ENCODE peak calls at places on chromosomes 13 and 19, in nine cellular contexts. A is tibial artery, D is hepatocyte, U is K562, W is stomach, M is mesothelial cell of epicardium, J is progenitor cell of endocrine pancreas, E is endothelial cell, T is WTC11. V is an unnamed sample.

GRCh38 chr19:4714016-4714415 is 9.6 kb downstream of the DPP9 start:
- DNase-seq in A (no peak), D (no peak), U (no peak), W (no peak), M (no peak), J (no peak), E (no peak), T (no peak), V (no peak)

GRCh38 chr13:90547272-90547790 is 800.2 kb upstream of the MIR17HG start:
- DNase-seq in A (no peak), D (no peak), U (no peak), W (no peak), M (no peak), J (no peak), E (no peak), T (no peak), V (no peak)

GRCh38 chr19:45470147-45471081 is 2.6 kb downstream of the FOSB start:
- DNase-seq in A (peak), D (peak), U (peak), W (no peak), M (no peak), J (no peak), E (no peak), T (no peak), V (peak)

GRCh38 chr19:31282346-31282745 is 66.9 kb downstream of the TSHZ3 start:
- DNase-seq in A (no peak), D (no peak), U (no peak), W (no peak), M (no peak), J (no peak), E (no peak), T (no peak), V (no peak)

GRCh38 chr13:26465514-26465913 is 92.0 kb upstream of the WASF3 start:
- DNase-seq in A (no peak), D (no peak), U (no peak), W (no peak), M (no peak), J (no peak), E (no peak), T (no peak), V (no peak)

GRCh38 chr19:6484251-6484650 is 2.7 kb upstream of the DENND1C start:
- DNase-seq in A (no peak), D (no peak), U (no peak), W (no peak), M (no peak), J (no peak), E (no peak), T (no peak), V (no peak)

GRCh38 chr19:2385053-2385721 is 25.1 kb downstream of the TMPRSS9 start:
- DNase-seq in A (no peak), D (peak), U (peak), W (no peak), M (no peak), J (no peak), E (peak), T (peak), V (peak)

GRCh38 chr19:5372572-5373200 is 32.1 kb upstream of the PTPRS start:
- DNase-seq in A (no peak), D (no peak), U (no peak), W (no peak), M (no peak), J (no peak), E (no peak), T (no peak), V (no peak)

GRCh38 chr19:13978306-13978705 is 26.0 kb downstream of the DCAF15 start:
- DNase-seq in A (peak), D (peak), U (peak), W (peak), M (peak), J (peak), E (peak), T (peak), V (peak)

GRCh38 chr13:99930925-99931324 is 40.6 kb downstream of the ZIC5 start:
- DNase-seq in A (no peak), D (no peak), U (no peak), W (no peak), M (no peak), J (no peak), E (no peak), T (no peak), V (no peak)

GRCh38 chr13:99931462-99931861 is 40.1 kb downstream of the ZIC5 start:
- DNase-seq in A (no peak), D (no peak), U (no peak), W (no peak), M (no peak), J (no peak), E (no peak), T (no peak), V (no peak)

GRCh38 chr13:99941086-99941485 is 30.5 kb downstream of the ZIC5 start:
- DNase-seq in A (peak), D (no peak), U (no peak), W (no peak), M (no peak), J (no peak), E (no peak), T (no peak), V (no peak)

GRCh38 chr13:99932912-99933311 is 38.7 kb downstream of the ZIC5 start:
- DNase-seq in A (no peak), D (no peak), U (no peak), W (no peak), M (no peak), J (no peak), E (no peak), T (no peak), V (no peak)

GRCh38 chr13:99935772-99936171 is 35.8 kb downstream of the ZIC5 start:
- DNase-seq in A (no peak), D (no peak), U (peak), W (no peak), M (no peak), J (no peak), E (no peak), T (peak), V (no peak)
- TF ChIP-seq CTCF in A (no peak), D (no peak), U (peak), W (no peak), M (no peak), J (no peak), E (no peak), T (peak), V (no peak)

GRCh38 chr19:51337861-51338562 is 3.9 kb downstream of the VSIG10L start:
- DNase-seq in A (no peak), D (no peak), U (no peak), W (no peak), M (no peak), J (no peak), E (no peak), T (no peak), V (no peak)

GRCh38 chr19:51331193-51331592 is 10.7 kb downstream of the VSIG10L start:
- DNase-seq in A (no peak), D (no peak), U (no peak), W (no peak), M (no peak), J (no peak), E (no peak), T (no peak), V (no peak)

GRCh38 chr19:51330366-51330765 is 11.6 kb downstream of the VSIG10L start:
- DNase-seq in A (no peak), D (no peak), U (no peak), W (no peak), M (no peak), J (no peak), E (no peak), T (no peak), V (no peak)

GRCh38 chr19:51337141-51337860 is 4.6 kb downstream of the VSIG10L start:
- DNase-seq in A (no peak), D (no peak), U (no peak), W (no peak), M (no peak), J (no peak), E (no peak), T (no peak), V (no peak)

GRCh38 chr19:51333836-51334460 is 8.0 kb downstream of the VSIG10L start:
- DNase-seq in A (no peak), D (no peak), U (peak), W (no peak), M (no peak), J (no peak), E (no peak), T (no peak), V (no peak)
- TF ChIP-seq CTCF in A (no peak), D (no peak), U (no peak), W (no peak), M (no peak), J (no peak), E (no peak), T (no peak), V (no peak)

GRCh38 chr13:88005188-88005587 is 334.0 kb downstream of the SLITRK5 start:
- DNase-seq in A (no peak), D (no peak), U (no peak), W (no peak), M (no peak), J (no peak), E (no peak), T (no peak), V (no peak)
- TF ChIP-seq CTCF in A (no peak), D (peak), U (no peak), W (no peak), M (no peak), J (no peak), E (no peak), T (no peak), V (no peak)

GRCh38 chr13:73704587-73704986 is 429.6 kb downstream of the KLF12 start:
- DNase-seq in A (no peak), D (no peak), U (no peak), W (no peak), M (no peak), J (no peak), E (no peak), T (no peak), V (no peak)

GRCh38 chr13:73702419-73703071 is 431.7 kb downstream of the KLF12 start:
- DNase-seq in A (no peak), D (peak), U (no peak), W (no peak), M (no peak), J (no peak), E (no peak), T (no peak), V (no peak)

GRCh38 chr13:73703606-73704005 is 430.6 kb downstream of the KLF12 start:
- DNase-seq in A (no peak), D (no peak), U (no peak), W (no peak), M (no peak), J (no peak), E (no peak), T (no peak), V (no peak)

GRCh38 chr13:73708393-73708985 is 425.7 kb downstream of the KLF12 start:
- DNase-seq in A (no peak), D (peak), U (peak), W (peak), M (peak), J (peak), E (peak), T (peak), V (peak)
- TF ChIP-seq CTCF in A (peak), D (peak), U (peak), W (peak), M (peak), J (peak), E (peak), T (peak), V (peak)

DNA sequence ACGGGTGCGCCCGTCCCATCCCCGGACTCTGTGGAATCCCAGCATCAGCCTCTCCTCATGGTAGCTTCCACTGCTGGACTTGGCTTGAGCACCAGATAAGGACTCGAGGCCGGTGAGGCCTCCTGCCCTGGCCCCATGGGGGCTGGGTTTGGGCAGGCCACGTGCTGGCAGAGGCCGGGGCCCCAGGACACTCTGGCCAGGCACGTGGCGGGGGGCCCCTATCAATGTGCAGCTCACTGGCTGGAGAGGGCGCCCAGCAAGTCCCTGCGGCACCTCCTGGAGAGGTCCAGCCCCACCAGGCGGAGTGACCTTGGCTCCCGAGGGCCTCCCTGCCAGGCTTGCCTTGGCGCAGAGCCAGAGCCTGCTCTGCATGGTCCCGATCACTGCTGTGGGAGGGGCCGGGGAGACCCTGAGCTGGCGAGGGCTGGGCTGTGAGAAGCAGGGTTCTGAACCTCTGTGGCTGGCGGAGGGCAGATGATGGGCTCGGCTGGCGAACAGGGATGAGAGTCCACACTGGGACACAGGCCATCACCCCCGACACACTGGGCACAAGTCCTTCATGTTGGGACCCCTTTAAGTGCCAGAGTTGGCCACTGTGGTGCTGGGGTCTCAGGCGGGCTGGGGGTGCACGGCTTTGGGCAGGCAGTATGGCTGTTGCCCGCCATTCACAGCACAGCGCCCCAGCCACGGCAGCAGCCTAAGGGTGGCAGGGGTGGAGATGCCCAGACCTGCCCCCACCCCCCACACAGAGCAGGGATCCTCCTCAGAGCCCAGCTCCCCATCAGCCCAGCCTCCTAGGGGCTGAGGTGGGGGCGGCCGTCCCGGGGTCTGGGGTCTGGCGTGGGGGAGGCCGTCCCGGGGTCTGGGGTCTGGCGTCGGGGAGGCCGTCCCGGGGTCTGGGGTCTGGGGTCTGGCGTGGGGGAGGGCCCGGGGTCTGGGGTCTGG is 19.1 kb downstream of the CEBPG start:
- DNase-seq in A (peak), D (peak), U (no peak), W (peak), M (no peak), J (no peak), E (no peak), T (peak), V (no peak)
- TF ChIP-seq CTCF in A (no peak), D (no peak), U (no peak), W (no peak), M (no peak), J (no peak), E (no peak), T (no peak), V (no peak)

GRCh38 chr19:53882391-53883050 is 524 bp downstream of the PRKCG start:
- DNase-seq in A (no peak), D (no peak), U (no peak), W (no peak), M (no peak), J (no peak), E (no peak), T (peak), V (no peak)
- TF ChIP-seq CTCF in A (no peak), D (no peak), U (no peak), W (no peak), M (no peak), J (no peak), E (no peak), T (no peak), V (no peak)